ENCODE peak calls at places on chromosomes 11 and 22, in eight cellular contexts. D, H, V, I, W, K, C and X are unnamed samples.

GRCh38 chr22:24102366-24103200 is 78.7 kb upstream of the SUSD2 start:
- DNase-seq in H (no peak), W (no peak), V (no peak), C (peak), D (no peak), K (no peak), I (no peak), X (no peak)

GRCh38 chr22:29156507-29156906 is 49.2 kb upstream of the EMID1 start:
- DNase-seq in K (no peak), W (no peak), D (no peak), H (no peak), V (no peak), C (no peak), I (no peak), X (no peak)

GRCh38 chr11:33515347-33515746 is 185.3 kb downstream of the C11orf91 start:
- DNase-seq in H (no peak), V (no peak), I (no peak), K (no peak), D (no peak), W (no peak), C (no peak), X (peak)

GRCh38 chr11:126140932-126141291 is 70.5 kb downstream of the RPUSD4 start:
- DNase-seq in K (peak), I (peak), D (peak), V (peak), C (no peak), W (peak), H (no peak), X (peak)

GRCh38 chr11:587978-588380 is 11.7 kb downstream of the PHRF1 start:
- DNase-seq in W (no peak), H (no peak), D (peak), C (no peak), V (no peak), K (no peak), I (no peak), X (peak)

GRCh38 chr11:15955595-15955994 is 400.8 kb downstream of the SOX6 start:
- DNase-seq in D (no peak), C (peak), K (no peak), H (no peak), I (no peak), W (no peak), V (no peak), X (no peak)

GRCh38 chr22:31944700-31945477 is 554 bp downstream of the YWHAH start:
- DNase-seq in C (peak), D (peak), V (peak), H (no peak), W (peak), K (peak), I (no peak), X (peak)

GRCh38 chr11:114132427-114132826 is 72.9 kb downstream of the ZBTB16 start:
- DNase-seq in V (no peak), C (no peak), H (no peak), D (no peak), K (no peak), I (no peak), W (no peak), X (no peak)

GRCh38 chr11:60769273-60769672 is 12.6 kb downstream of the MS4A15 start:
- DNase-seq in D (no peak), C (no peak), V (no peak), I (no peak), H (no peak), W (no peak), K (no peak), X (no peak)

GRCh38 chr11:36098046-36098445 is 154.2 kb downstream of the LDLRAD3 start:
- DNase-seq in V (no peak), H (no peak), K (peak), I (no peak), D (no peak), W (peak), C (peak), X (no peak)

GRCh38 chr11:69094111-69094914 is 45.6 kb downstream of the TPCN2 start:
- DNase-seq in C (no peak), V (no peak), I (no peak), D (no peak), K (peak), W (no peak), H (no peak), X (no peak)

GRCh38 chr22:27588273-27588672 is 213.3 kb downstream of the MN1 start:
- DNase-seq in W (no peak), I (no peak), D (no peak), H (no peak), K (no peak), V (no peak), C (no peak), X (no peak)

GRCh38 chr22:26711205-26711958 is 54.0 kb downstream of the MIAT start:
- DNase-seq in K (no peak), I (no peak), V (no peak), H (no peak), C (no peak), D (peak), W (no peak), X (no peak)

GRCh38 chr22:38460367-38460952 is 5.5 kb upstream of the KCNJ4 start:
- DNase-seq in W (no peak), I (no peak), V (no peak), K (no peak), H (no peak), D (no peak), C (no peak), X (no peak)

GRCh38 chr11:96051820-96052219 is 127.9 kb upstream of the MTMR2 start:
- DNase-seq in V (no peak), W (no peak), I (no peak), D (no peak), K (no peak), H (no peak), C (no peak), X (no peak)

GRCh38 chr11:134412508-134413333 is 679 bp upstream of the B3GAT1 start:
- DNase-seq in W (no peak), D (peak), C (no peak), H (no peak), I (no peak), V (no peak), K (no peak), X (no peak)

GRCh38 chr11:131027501-131027900 is 111.2 kb upstream of the SNX19 start:
- DNase-seq in K (no peak), H (no peak), C (no peak), I (no peak), V (no peak), W (no peak), D (no peak), X (no peak)

GRCh38 chr11:70205049-70205725 is 2.1 kb downstream of the FADD start:
- DNase-seq in H (no peak), C (no peak), W (no peak), I (no peak), V (no peak), K (no peak), D (no peak), X (no peak)

GRCh38 chr11:100887659-100888058 is 200.6 kb downstream of the ARHGAP42 start:
- DNase-seq in C (no peak), K (no peak), D (no peak), I (no peak), V (no peak), W (no peak), H (no peak), X (no peak)

DNA sequence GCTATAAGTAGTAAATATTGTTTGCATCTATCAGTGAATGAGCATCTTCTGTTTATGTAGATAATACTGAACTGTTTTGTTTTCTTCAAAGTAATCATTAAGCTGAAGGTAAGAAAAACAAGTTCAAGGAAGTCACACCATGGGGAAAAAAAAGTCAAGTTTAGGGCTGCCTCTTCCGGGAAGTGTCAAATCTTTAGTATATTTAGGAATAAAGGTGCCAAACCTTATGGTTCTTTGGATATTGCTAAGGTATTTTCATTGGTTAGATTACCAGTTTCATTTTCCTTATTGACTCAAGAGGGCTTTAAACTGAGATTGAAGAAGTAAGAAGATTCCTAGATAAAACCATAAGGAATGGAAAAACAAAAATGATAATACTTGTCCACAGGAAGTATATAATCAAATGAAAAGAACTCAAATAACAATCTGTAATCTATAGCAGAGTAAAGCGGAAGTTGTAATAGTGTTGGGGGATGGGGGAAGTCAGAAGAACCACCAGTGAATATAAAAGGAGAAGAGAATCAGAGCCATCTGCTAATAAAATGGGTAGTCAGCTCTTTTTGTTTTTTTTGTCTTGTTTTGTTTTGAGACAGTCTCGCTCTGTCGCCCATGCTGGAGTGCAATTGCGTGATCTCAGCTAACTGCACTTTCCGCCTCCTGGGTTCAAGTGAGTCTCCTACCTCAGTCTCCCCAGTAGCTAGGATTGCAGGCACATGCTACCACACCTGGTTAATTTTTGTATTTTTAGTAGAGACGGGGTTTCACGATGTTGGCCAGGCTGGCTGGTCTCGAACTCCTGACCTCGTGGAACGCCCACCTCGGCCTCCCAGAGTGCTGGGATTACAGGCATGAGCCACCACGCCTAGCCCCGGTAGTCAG is 2.3 kb downstream of the ATM start:
- DNase-seq in W (no peak), H (no peak), V (no peak), D (peak), C (no peak), K (no peak), I (no peak), X (no peak)
- H3K4me3 ChIP-seq in W (peak), H (no peak), V (no peak), D (peak), C (peak), K (no peak), I (peak), X (peak)

DNA sequence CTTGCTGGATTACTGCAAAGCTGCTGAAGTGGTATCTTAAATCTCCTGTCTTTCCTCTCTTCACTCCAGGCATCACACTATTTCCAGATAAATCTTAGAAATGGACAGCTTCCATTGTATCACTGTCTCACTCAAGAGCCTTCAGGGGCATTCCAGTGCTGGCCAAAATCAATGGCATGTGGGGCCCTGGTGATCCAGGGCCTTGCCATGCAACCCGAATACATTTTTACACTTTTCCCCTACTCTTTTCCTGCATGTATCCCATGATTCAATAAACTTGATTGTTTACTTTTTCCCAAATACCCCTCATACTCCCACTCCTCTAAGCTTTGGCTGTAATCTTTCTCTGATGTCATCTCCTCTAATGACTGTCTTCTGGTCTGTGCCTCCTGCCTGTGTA is 39.4 kb upstream of the DEUP1 start:
- DNase-seq in D (no peak), V (no peak), I (no peak), K (no peak), W (no peak), H (no peak), C (no peak), X (no peak)
- H3K4me3 ChIP-seq in D (no peak), V (no peak), I (no peak), K (no peak), W (no peak), H (no peak), C (no peak), X (no peak)

DNA sequence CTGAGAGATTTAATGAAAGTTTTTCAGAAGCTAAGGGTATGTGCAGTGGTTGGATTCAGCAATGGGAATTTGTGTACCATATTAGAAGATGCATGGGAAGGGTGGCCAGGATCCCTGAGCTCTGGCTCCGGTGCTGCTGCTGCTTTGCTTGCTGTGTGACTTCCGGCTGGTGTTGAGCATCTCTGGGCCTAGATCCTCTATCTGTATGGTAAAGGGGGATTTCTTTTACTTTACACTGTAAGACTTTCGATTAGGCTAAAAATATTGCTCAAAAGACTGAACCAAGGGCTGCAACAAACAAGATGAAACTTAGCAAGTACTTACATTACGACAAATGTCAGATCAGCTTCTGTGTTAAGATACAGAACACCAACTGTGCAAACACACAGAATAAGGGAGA is 39.1 kb downstream of the XRRA1 start:
- DNase-seq in I (no peak), C (no peak), K (no peak), D (no peak), V (no peak), H (no peak), W (no peak), X (no peak)
- H3K4me3 ChIP-seq in I (no peak), C (no peak), K (no peak), D (no peak), V (no peak), H (no peak), W (no peak), X (no peak)

GRCh38 chr22:36237462-36238347 is 1.6 kb downstream of the APOL2 start:
- DNase-seq in H (no peak), I (no peak), W (no peak), D (peak), C (peak), V (no peak), K (no peak), X (no peak)

GRCh38 chr22:36238348-36239149 is 778 bp downstream of the APOL2 start:
- DNase-seq in K (peak), D (peak), W (no peak), I (no peak), H (no peak), C (peak), V (no peak), X (no peak)

GRCh38 chr22:36234919-36235318 is 4.4 kb downstream of the APOL2 start:
- DNase-seq in K (no peak), V (no peak), C (peak), I (no peak), D (no peak), W (no peak), H (no peak), X (no peak)

GRCh38 chr22:36235585-36235984 is 3.7 kb downstream of the APOL2 start:
- DNase-seq in C (no peak), V (no peak), K (no peak), D (no peak), I (no peak), H (no peak), W (no peak), X (no peak)

DNA sequence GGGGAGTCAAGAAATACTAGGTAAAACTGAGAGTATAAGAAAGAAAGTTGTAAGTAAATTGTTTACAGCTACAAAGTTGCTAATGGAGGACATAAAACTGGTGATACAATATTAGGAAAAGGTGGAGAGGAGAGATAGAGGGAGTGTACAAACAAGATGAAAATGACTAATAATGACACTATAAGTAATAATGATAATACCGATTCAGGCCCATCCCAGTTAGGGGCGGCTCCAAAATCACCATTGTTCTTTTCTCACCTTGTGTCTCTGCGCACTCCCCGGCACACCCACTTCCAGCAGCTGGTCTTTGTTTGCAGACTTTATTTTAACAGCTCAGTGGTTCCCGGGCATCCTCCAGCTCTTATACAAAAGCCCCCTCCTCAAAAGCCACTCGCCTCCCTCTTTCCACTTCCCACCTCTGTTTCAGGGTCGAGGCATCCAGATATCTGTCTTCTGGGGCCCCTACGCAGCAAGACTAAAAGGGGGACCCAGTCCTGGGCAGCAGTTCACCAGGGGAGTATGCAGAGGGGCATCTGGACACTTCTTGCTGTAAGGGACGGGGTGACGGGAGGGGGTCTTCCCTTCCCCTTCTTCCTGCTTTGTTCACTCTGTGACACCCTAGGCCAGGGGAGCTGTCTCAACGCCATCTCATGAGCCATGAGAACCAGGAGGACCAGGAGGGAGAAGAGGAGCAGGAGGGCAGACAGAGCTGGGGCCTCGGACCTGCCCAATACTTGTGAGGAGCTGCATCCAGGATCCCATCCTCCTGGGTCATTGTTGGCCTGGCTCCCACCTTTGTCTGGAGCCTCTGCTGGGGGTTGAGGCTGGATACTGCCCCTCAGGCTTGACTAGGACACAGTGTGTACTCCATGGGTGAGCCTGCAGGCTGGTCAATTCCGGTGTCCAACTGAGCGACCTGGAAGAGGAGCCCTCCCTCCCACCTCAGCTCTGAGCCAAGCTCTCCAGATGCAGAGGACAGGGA is 2.7 kb downstream of the APOL2 start:
- DNase-seq in W (no peak), C (peak), V (no peak), I (no peak), D (no peak), K (no peak), H (no peak), X (no peak)
- H3K4me3 ChIP-seq in W (peak), C (peak), V (peak), I (no peak), D (peak), K (no peak), H (no peak), X (peak)